ENCODE peak calls at places on chromosomes 1 and 21, in seven cellular contexts. One of them, this sample, is unnamed. For H3K4me1, the result is how much of the 10 kb centered on the place peaks cover.

GRCh38 chr1:234486858-234487830 is 8.2 kb upstream of the TARBP1 start:
- DNase-seq in uterus: peak
- DNase-seq in A673: peak
- DNase-seq in stomach: peak
- DNase-seq in upper lobe of left lung: no peak
- DNase-seq in thoracic aorta: no peak
- DNase-seq in psoas muscle: no peak
- DNase-seq in this sample: no peak

GRCh38 chr1:18929686-18930085 is 26.8 kb downstream of the IFFO2 start:
- DNase-seq in psoas muscle: no peak
- DNase-seq in stomach: no peak
- DNase-seq in A673: no peak
- DNase-seq in uterus: no peak
- DNase-seq in upper lobe of left lung: no peak
- DNase-seq in thoracic aorta: no peak
- DNase-seq in this sample: no peak

GRCh38 chr1:60865146-60865545 is 217.2 kb upstream of the NFIA start:
- DNase-seq in psoas muscle: no peak
- DNase-seq in uterus: no peak
- DNase-seq in stomach: no peak
- DNase-seq in A673: no peak
- DNase-seq in thoracic aorta: no peak
- DNase-seq in upper lobe of left lung: no peak
- DNase-seq in this sample: no peak

GRCh38 chr1:107930292-107930691 is 34.7 kb downstream of the VAV3 start:
- DNase-seq in stomach: no peak
- DNase-seq in A673: no peak
- DNase-seq in upper lobe of left lung: no peak
- DNase-seq in uterus: no peak
- DNase-seq in thoracic aorta: no peak
- DNase-seq in psoas muscle: no peak
- DNase-seq in this sample: no peak

GRCh38 chr1:39625462-39626273 is 13.8 kb downstream of the HEYL start:
- DNase-seq in uterus: peak
- DNase-seq in psoas muscle: peak
- DNase-seq in upper lobe of left lung: peak
- DNase-seq in A673: no peak
- DNase-seq in stomach: peak
- DNase-seq in thoracic aorta: peak
- DNase-seq in this sample: no peak

GRCh38 chr1:208183977-208184901 is 59.9 kb downstream of the PLXNA2 start:
- DNase-seq in stomach: peak
- DNase-seq in psoas muscle: peak
- DNase-seq in upper lobe of left lung: peak
- DNase-seq in A673: no peak
- DNase-seq in thoracic aorta: peak
- DNase-seq in uterus: peak
- DNase-seq in this sample: no peak

GRCh38 chr21:42524341-42525227 is 10.9 kb downstream of the SLC37A1 start:
- DNase-seq in upper lobe of left lung: peak
- DNase-seq in A673: no peak
- DNase-seq in stomach: peak
- DNase-seq in uterus: peak
- DNase-seq in psoas muscle: peak
- DNase-seq in thoracic aorta: peak
- DNase-seq in this sample: peak

GRCh38 chr1:3930696-3931309 is 30.7 kb upstream of the C1orf174 start:
- DNase-seq in psoas muscle: no peak
- DNase-seq in uterus: no peak
- DNase-seq in stomach: no peak
- DNase-seq in A673: no peak
- DNase-seq in upper lobe of left lung: no peak
- DNase-seq in thoracic aorta: no peak
- DNase-seq in this sample: no peak

GRCh38 chr1:2612591-2613365 is 20.0 kb downstream of the MMEL1 start:
- DNase-seq in upper lobe of left lung: no peak
- DNase-seq in stomach: no peak
- DNase-seq in thoracic aorta: no peak
- DNase-seq in psoas muscle: no peak
- DNase-seq in uterus: no peak
- DNase-seq in A673: no peak
- DNase-seq in this sample: peak

GRCh38 chr1:25232866-25233784 is 823 bp upstream of the SYF2 start:
- DNase-seq in thoracic aorta: peak
- DNase-seq in uterus: peak
- DNase-seq in stomach: peak
- DNase-seq in A673: peak
- DNase-seq in psoas muscle: peak
- DNase-seq in upper lobe of left lung: peak
- DNase-seq in this sample: peak

GRCh38 chr1:206760590-206760989 is 10.0 kb upstream of the IL19 start:
- DNase-seq in psoas muscle: no peak
- DNase-seq in stomach: no peak
- DNase-seq in uterus: no peak
- DNase-seq in thoracic aorta: no peak
- DNase-seq in upper lobe of left lung: no peak
- DNase-seq in A673: no peak
- DNase-seq in this sample: no peak

GRCh38 chr1:101264699-101265098 is 27.9 kb downstream of the S1PR1 start:
- DNase-seq in A673: no peak
- DNase-seq in upper lobe of left lung: peak
- DNase-seq in uterus: peak
- DNase-seq in thoracic aorta: no peak
- DNase-seq in stomach: no peak
- DNase-seq in psoas muscle: no peak
- DNase-seq in this sample: no peak

GRCh38 chr1:222813866-222814535 is 838 bp upstream of the DISP1 start:
- DNase-seq in stomach: no peak
- DNase-seq in uterus: no peak
- DNase-seq in psoas muscle: no peak
- DNase-seq in thoracic aorta: no peak
- DNase-seq in upper lobe of left lung: no peak
- DNase-seq in A673: no peak
- DNase-seq in this sample: no peak

GRCh38 chr1:154972517-154973343 is 1.8 kb upstream of the CKS1B start:
- DNase-seq in psoas muscle: peak
- DNase-seq in uterus: peak
- DNase-seq in stomach: peak
- DNase-seq in upper lobe of left lung: peak
- DNase-seq in A673: peak
- DNase-seq in thoracic aorta: peak
- DNase-seq in this sample: no peak

GRCh38 chr1:97433520-97434175 is 487.2 kb downstream of the DPYD start:
- DNase-seq in thoracic aorta: no peak
- DNase-seq in psoas muscle: no peak
- DNase-seq in stomach: no peak
- DNase-seq in uterus: no peak
- DNase-seq in A673: peak
- DNase-seq in upper lobe of left lung: no peak
- DNase-seq in this sample: no peak

GRCh38 chr1:105652109-105652508 is 1404.4 kb upstream of the PRMT6 start:
- DNase-seq in A673: no peak
- DNase-seq in stomach: no peak
- DNase-seq in uterus: no peak
- DNase-seq in upper lobe of left lung: no peak
- DNase-seq in psoas muscle: no peak
- DNase-seq in thoracic aorta: no peak
- DNase-seq in this sample: no peak

GRCh38 chr1:100927276-100927675 is 31.4 kb downstream of the SLC30A7 start:
- DNase-seq in psoas muscle: no peak
- DNase-seq in uterus: no peak
- DNase-seq in thoracic aorta: no peak
- DNase-seq in upper lobe of left lung: no peak
- DNase-seq in stomach: no peak
- DNase-seq in A673: no peak
- DNase-seq in this sample: no peak

GRCh38 chr1:44043176-44044070 is 12.2 kb upstream of the SLC6A9 start:
- DNase-seq in upper lobe of left lung: no peak
- DNase-seq in uterus: no peak
- DNase-seq in A673: no peak
- DNase-seq in thoracic aorta: no peak
- DNase-seq in stomach: no peak
- DNase-seq in psoas muscle: no peak
- DNase-seq in this sample: peak

GRCh38 chr21:32538147-32538792 is 47.1 kb downstream of the TCP10L start:
- DNase-seq in thoracic aorta: no peak
- DNase-seq in stomach: no peak
- DNase-seq in upper lobe of left lung: no peak
- DNase-seq in psoas muscle: no peak
- DNase-seq in uterus: no peak
- DNase-seq in A673: peak
- DNase-seq in this sample: no peak

GRCh38 chr1:168762473-168762872 is 33.5 kb upstream of the DPT start:
- DNase-seq in A673: no peak
- DNase-seq in uterus: no peak
- DNase-seq in psoas muscle: no peak
- DNase-seq in upper lobe of left lung: no peak
- DNase-seq in thoracic aorta: no peak
- DNase-seq in stomach: no peak
- DNase-seq in this sample: no peak

GRCh38 chr1:29290414-29290980 is 54.2 kb downstream of the PTPRU start:
- DNase-seq in upper lobe of left lung: no peak
- DNase-seq in stomach: no peak
- DNase-seq in uterus: no peak
- DNase-seq in A673: no peak
- DNase-seq in psoas muscle: no peak
- DNase-seq in thoracic aorta: no peak
- DNase-seq in this sample: no peak

DNA sequence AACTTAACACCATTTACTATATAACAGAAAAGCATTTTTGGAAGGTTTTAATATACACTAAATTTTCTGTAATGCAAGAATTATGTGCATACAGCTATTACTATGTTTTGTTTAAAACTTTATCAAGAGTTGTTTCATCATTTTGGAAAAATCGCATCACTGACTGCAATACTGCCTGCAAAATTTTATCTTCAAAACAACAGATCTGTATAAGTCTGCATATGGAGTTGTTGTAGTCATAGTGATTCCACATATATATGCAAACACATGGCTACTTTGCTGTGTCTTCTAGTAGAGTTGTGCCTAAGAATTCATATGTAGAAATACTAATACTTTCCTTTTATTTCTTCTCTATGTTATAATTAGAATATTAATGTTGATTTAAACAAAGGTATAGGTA is 23.1 kb upstream of the LAMC1 start:
- DNase-seq in psoas muscle: no peak
- DNase-seq in thoracic aorta: no peak
- DNase-seq in upper lobe of left lung: no peak
- DNase-seq in A673: no peak
- DNase-seq in stomach: no peak
- DNase-seq in uterus: no peak
- DNase-seq in this sample: no peak
- H3K4me3 ChIP-seq in psoas muscle: no peak
- H3K4me3 ChIP-seq in thoracic aorta: no peak
- H3K4me3 ChIP-seq in upper lobe of left lung: no peak
- H3K4me3 ChIP-seq in A673: no peak
- H3K4me3 ChIP-seq in stomach: no peak
- H3K4me3 ChIP-seq in uterus: no peak
- H3K4me3 ChIP-seq in this sample: no peak

DNA sequence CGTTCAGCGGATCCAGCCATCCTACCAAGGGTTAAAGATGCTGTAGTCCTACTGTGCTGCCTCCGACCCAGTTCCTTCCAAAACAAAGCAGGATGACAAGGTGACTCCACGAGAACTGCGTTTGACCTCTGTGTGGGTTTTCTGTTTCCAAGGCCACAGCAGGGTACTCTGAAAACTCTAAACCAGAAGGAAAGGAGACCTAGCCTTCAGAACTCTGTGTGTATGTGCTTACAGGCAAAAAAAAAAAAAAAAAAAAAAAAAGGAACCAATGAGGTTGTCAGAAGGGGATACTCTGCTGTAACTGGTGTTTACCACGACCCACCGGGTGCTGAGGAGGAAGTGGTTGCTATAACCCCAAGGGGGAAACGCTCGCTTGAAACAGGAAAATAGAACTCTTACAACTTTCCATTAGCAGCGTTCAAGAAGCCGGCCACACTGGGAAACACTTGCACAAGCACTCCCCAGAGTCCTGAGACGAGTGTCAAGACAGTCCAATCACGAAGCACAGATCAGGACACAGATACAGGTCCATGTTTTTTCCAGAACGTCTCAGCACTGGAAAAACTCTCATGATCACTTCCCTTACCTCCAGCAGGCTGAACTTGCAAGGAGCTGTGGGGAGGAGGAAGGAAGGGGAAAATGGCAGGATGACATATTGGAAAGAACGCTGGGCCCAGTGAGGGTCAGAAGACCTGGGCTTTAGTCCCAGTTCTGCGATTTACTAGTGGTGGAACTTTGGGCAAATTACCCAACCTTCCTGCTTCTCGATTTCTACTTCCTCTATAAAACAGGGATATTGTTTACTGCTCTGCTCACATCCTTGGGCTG is 64.0 kb downstream of the ITPKB start:
- DNase-seq in thoracic aorta: no peak
- DNase-seq in uterus: peak
- DNase-seq in psoas muscle: no peak
- DNase-seq in stomach: peak
- DNase-seq in A673: no peak
- DNase-seq in upper lobe of left lung: peak
- DNase-seq in this sample: no peak
- H3K4me1 ChIP-seq in thoracic aorta: under half
- H3K4me1 ChIP-seq in uterus: under half
- H3K4me1 ChIP-seq in psoas muscle: half or more
- H3K4me1 ChIP-seq in stomach: half or more
- H3K4me1 ChIP-seq in A673: under half
- H3K4me1 ChIP-seq in upper lobe of left lung: half or more
- H3K4me1 ChIP-seq in this sample: half or more

GRCh38 chr1:75134939-75135828 is 996 bp downstream of the LHX8 start:
- DNase-seq in A673: peak
- DNase-seq in upper lobe of left lung: no peak
- DNase-seq in stomach: no peak
- DNase-seq in uterus: no peak
- DNase-seq in thoracic aorta: no peak
- DNase-seq in psoas muscle: no peak
- DNase-seq in this sample: no peak

GRCh38 chr1:75132421-75133381 is 1.5 kb upstream of the LHX8 start:
- DNase-seq in stomach: no peak
- DNase-seq in thoracic aorta: no peak
- DNase-seq in psoas muscle: no peak
- DNase-seq in A673: no peak
- DNase-seq in upper lobe of left lung: no peak
- DNase-seq in uterus: no peak
- DNase-seq in this sample: no peak

GRCh38 chr1:75134656-75134938 is 409 bp downstream of the LHX8 start:
- DNase-seq in upper lobe of left lung: no peak
- DNase-seq in A673: no peak
- DNase-seq in psoas muscle: no peak
- DNase-seq in thoracic aorta: no peak
- DNase-seq in uterus: no peak
- DNase-seq in stomach: no peak
- DNase-seq in this sample: no peak

GRCh38 chr1:75135829-75136142 is 1.6 kb downstream of the LHX8 start:
- DNase-seq in upper lobe of left lung: no peak
- DNase-seq in psoas muscle: no peak
- DNase-seq in A673: no peak
- DNase-seq in uterus: no peak
- DNase-seq in stomach: no peak
- DNase-seq in thoracic aorta: no peak
- DNase-seq in this sample: no peak

GRCh38 chr1:75133754-75134655 is at the start of gene LHX8:
- DNase-seq in uterus: no peak
- DNase-seq in stomach: no peak
- DNase-seq in psoas muscle: no peak
- DNase-seq in A673: no peak
- DNase-seq in upper lobe of left lung: no peak
- DNase-seq in thoracic aorta: no peak
- DNase-seq in this sample: no peak
- H3K4me3 ChIP-seq in uterus: no peak
- H3K4me3 ChIP-seq in stomach: peak
- H3K4me3 ChIP-seq in psoas muscle: peak
- H3K4me3 ChIP-seq in A673: peak
- H3K4me3 ChIP-seq in upper lobe of left lung: peak
- H3K4me3 ChIP-seq in thoracic aorta: peak
- H3K4me3 ChIP-seq in this sample: peak

GRCh38 chr1:8115031-8115768 is 89.1 kb upstream of the ERRFI1 start:
- DNase-seq in uterus: no peak
- DNase-seq in A673: no peak
- DNase-seq in thoracic aorta: no peak
- DNase-seq in psoas muscle: no peak
- DNase-seq in upper lobe of left lung: no peak
- DNase-seq in stomach: no peak
- DNase-seq in this sample: no peak
- H3K4me1 ChIP-seq in uterus: under half
- H3K4me1 ChIP-seq in A673: under half
- H3K4me1 ChIP-seq in thoracic aorta: under half
- H3K4me1 ChIP-seq in psoas muscle: under half
- H3K4me1 ChIP-seq in upper lobe of left lung: under half
- H3K4me1 ChIP-seq in stomach: half or more
- H3K4me1 ChIP-seq in this sample: under half

This sample was measured in suprapubic skin.